ENCODE peak calls at places on chromosomes 11 and 22, in four cellular contexts. K is HepG2, Y is SK-N-SH, F is K562. Q is an unnamed sample.
A peak's percentile ranks its signal among the peaks of the same experiment; 100 is the strongest.

GRCh38 chr11:124970925-124971324 is 16.9 kb downstream of the CCDC15 start:
- DNase-seq in Y (peak; percentile 5), F (peak; percentile 4), K (peak; percentile 27), Q (no peak)

GRCh38 chr11:62538470-62539237 is 8.0 kb downstream of the AHNAK start:
- DNase-seq in Y (no peak), F (no peak), K (no peak), Q (no peak)

GRCh38 chr11:61730222-61730994 is 22.0 kb upstream of the MYRF start:
- DNase-seq in F (no peak), Y (no peak), K (no peak), Q (no peak)

GRCh38 chr11:11215058-11215815 is 137.8 kb downstream of the CSNK2A3 start:
- DNase-seq in F (no peak), K (no peak), Y (no peak), Q (no peak)

GRCh38 chr11:12725047-12725862 is 51.0 kb downstream of the TEAD1 start:
- DNase-seq in F (no peak), Y (no peak), K (no peak), Q (no peak)

GRCh38 chr11:112722876-112723275 is 238.3 kb upstream of the NCAM1 start:
- DNase-seq in Y (no peak), K (no peak), F (no peak), Q (no peak)

GRCh38 chr11:34323601-34324000 is 34.2 kb downstream of the ABTB2 start:
- DNase-seq in K (no peak), Y (no peak), F (no peak), Q (no peak)

GRCh38 chr11:87281496-87281895 is 243.8 kb downstream of the TMEM135 start:
- DNase-seq in K (peak; percentile 7), F (peak; percentile 27), Y (no peak), Q (no peak)

GRCh38 chr11:313787-314547 is at the start of gene IFITM1:
- DNase-seq in F (peak; percentile 89), Y (no peak), K (no peak), Q (no peak)

GRCh38 chr11:45879803-45880685 is 5.4 kb upstream of the MAPK8IP1 start:
- DNase-seq in Y (no peak), F (peak; percentile 84), K (no peak), Q (no peak)

GRCh38 chr11:94297967-94298576 is 6.3 kb upstream of the IZUMO1R start:
- DNase-seq in K (no peak), Y (no peak), F (peak; percentile 17), Q (no peak)

GRCh38 chr11:102437727-102438126 is 14.8 kb downstream of the TMEM123 start:
- DNase-seq in F (no peak), Y (no peak), K (no peak), Q (no peak)

DNA sequence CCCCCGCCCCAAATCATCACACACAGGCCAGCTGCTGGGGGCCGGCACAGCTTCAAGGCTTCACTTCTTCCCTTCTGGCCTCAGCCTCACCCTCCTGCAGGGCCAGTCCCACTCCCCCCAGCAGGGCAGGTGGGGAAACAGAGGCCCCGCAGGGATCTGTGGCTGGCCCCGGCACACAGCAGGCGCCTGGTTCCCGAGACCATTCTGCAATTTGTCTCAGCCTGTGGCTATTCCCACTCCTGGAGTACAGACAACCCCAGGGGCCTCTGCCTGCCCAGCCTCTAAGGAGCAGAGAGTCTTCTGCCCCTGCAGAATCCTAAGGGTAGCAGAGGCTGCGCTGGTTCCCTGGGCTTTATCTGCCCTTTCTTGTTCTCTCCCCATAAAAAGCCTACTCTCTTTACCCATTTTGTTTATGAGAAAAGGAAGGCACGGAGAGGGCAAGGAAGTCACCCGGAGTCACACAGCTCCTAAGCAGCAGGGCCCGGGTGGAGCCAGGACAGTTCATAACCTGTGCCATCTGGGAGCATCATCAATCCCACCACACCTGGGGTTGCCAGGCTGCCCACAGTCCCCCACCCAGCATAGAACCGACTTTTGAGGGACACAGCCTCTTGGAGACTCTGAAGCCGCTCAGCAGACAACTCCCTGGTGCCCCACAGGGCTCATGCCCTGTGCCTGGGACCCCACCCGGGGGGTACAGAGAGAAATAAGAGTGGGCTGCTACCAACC is 17.4 kb upstream of the LINC01488 start:
- DNase-seq in F (no peak), K (no peak), Y (no peak), Q (no peak)
- TF ChIP-seq USF2 in F (no peak), K (no peak), Y (no peak), Q (no peak)

GRCh38 chr11:117199061-117199915 is at the start of gene TAGLN:
- DNase-seq in F (no peak), K (peak; percentile 21), Y (no peak), Q (peak; percentile 84)
- TF ChIP-seq FOXJ3 in F (no peak), K (no peak), Y (no peak), Q (no peak)

GRCh38 chr22:42910221-42910942 is 53.3 kb upstream of the ARFGAP3 start:
- DNase-seq in F (no peak), Y (no peak), K (no peak), Q (no peak)
- TF ChIP-seq USF2 in F (no peak), Y (no peak), K (no peak), Q (no peak)

DNA sequence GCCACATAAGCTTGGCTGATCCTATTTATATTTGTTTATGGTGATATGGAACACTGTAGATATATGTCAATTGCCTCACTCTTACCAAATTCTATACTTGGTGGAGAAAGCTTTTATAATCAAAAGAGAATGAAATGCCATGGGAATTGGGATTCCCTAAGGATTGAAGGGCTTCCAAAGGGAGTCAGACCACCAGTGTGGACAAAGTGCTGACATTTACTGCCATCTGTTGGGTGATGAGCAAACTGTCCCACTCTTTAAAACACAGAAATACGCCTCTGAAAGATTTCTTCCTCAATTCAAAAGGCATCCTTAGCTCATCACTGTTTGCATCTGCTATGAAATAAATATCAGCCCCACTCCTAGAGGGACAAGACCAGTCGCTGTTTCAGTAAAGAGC is 7.1 kb downstream of the SLC1A2 start:
- DNase-seq in Y (peak; percentile 63), F (peak; percentile 9), K (no peak), Q (no peak)
- TF ChIP-seq FOXJ3 in Y (no peak), F (no peak), K (no peak), Q (no peak)

DNA sequence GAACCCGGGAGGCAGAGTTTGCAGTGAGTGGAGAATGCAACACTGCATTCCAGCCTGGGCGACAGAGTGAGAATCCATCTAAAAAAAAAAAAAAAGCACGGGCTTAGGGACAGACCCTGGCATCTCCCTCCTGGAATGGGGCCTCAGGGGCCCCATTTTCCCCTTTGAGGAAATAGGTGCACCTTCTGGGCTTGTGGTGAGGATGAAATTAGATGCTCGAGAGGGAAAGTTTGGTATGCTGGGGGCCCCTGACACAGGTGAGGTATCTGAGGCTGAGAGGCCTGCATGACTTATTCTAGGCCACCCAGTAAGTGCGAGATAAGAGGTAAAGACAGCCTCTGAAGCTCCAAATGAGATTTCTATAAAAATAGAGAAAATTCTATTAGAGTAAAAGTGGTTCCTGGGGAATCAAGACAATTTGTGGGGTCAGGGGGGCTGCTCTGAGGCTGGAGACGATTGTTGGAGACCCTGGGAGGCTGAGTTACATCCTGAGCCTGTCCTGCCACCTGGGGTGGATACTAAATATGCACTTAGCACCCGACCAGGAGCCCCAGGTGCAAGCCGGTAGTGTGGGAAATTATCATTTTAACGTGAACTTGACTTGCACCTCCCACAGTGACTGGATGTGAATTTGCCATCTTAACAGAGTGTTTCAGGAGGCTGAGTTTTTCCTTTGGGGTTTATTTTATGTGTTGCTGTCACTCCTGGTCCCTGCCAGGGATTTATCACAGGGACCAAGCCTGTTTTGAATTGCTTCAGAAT is 48.5 kb upstream of the TSKU start:
- DNase-seq in Y (no peak), K (no peak), F (no peak), Q (no peak)
- TF ChIP-seq USF2 in Y (no peak), K (no peak), F (no peak), Q (no peak)

DNA sequence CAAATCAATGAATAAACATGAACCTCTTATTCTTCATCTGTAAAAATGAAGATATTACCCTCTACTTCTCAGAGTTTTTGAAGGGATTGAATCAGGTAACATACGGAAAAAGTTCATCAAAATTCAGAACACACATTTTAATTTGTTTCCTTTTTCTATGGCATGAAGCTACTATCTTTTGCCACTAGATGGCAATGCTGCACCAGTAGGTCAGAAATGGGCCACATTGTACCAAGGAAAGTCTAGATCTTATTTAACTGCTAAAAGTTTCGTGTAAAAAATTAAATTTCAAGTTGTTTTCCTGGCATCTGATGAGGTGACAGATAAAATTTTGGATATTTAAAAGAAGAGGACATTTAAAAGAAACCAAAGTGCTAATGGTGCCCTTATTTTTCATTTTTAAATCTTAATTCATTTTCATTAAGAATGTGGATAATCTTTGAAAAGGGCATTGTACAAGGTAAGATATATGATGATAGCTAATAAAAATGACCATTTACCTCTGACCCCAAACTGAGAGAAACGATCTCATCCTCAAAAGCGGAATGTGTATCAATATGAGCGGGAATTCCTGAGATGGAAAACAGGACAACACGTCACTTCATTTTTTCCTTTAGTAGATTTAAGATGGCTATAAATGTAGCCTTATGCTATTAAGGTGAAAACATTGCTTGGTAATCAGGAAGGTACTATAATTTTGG is 16.1 kb downstream of the ALKBH8 start:
- DNase-seq in K (peak; percentile 29), F (peak; percentile 60), Y (peak; percentile 24), Q (no peak)
- TF ChIP-seq FOXJ3 in K (no peak), F (no peak), Y (no peak), Q (no peak)

GRCh38 chr22:44710474-44711235 is 8.7 kb downstream of the PRR5 start:
- DNase-seq in F (no peak), Y (no peak), K (no peak), Q (no peak)
- TF ChIP-seq USF2 in F (no peak), Y (no peak), K (no peak), Q (no peak)

DNA sequence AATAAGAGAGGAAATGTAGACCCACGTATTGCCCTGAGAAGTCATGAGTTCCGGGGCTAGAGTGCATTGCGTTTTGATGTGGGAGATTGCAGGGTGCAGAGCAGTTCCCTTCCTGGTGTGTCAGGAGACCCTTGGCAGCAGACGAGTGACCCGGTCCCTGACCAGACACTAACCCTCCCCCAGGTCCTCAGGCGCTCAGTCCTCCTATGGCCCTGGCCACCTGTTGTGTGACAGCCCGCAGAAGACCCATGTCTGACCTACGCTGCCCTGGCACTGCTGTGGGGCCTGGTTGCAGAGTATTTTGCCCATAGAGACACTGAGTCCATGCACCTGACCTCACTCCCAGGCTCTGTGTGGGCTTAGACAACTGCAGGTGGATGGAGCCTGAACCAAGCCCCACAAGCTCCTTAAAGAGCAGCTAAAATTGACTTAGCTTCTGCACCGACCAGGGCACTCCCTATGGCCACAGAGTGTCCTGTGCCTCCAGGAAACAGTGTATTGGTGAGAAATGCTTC is 833.8 kb downstream of the TBC1D22A start:
- DNase-seq in Y (no peak), F (no peak), K (no peak), Q (no peak)
- TF ChIP-seq FOXJ3 in Y (no peak), F (no peak), K (no peak), Q (no peak)

GRCh38 chr22:19877626-19878339 is 23.1 kb upstream of the GNB1L start:
- DNase-seq in K (no peak), F (no peak), Y (no peak), Q (peak; percentile 9)
- TF ChIP-seq USF2 in K (no peak), F (no peak), Y (no peak), Q (no peak)